ENCODE peak calls at places on chromosomes 12 and 14, in four cellular contexts. I is testis, P is AG04449, U is mammary epithelial cell. V is an unnamed sample.

GRCh38 chr14:26596722-26597030 is 1.2 kb downstream of the NOVA1 start:
- DNase-seq in I (peak; percentile 22), P (no peak), U (no peak), V (no peak)

GRCh38 chr14:28143340-28143739 is 623.2 kb upstream of the FOXG1 start:
- DNase-seq in I (no peak), P (no peak), U (no peak), V (no peak)

GRCh38 chr12:66059670-66060069 is 70.9 kb downstream of the LLPH start:
- DNase-seq in I (no peak), P (no peak), U (no peak), V (no peak)

GRCh38 chr14:33839193-33840076 is 111.4 kb downstream of the EGLN3 start:
- DNase-seq in I (peak; percentile 68), P (no peak), U (peak; percentile 24), V (peak; percentile 52)

GRCh38 chr12:83121886-83122622 is 435.3 kb downstream of the TMTC2 start:
- DNase-seq in I (peak; percentile 42), P (no peak), U (no peak), V (no peak)

GRCh38 chr14:33404964-33405574 is 466.4 kb downstream of the NPAS3 start:
- DNase-seq in I (no peak), P (no peak), U (no peak), V (no peak)

GRCh38 chr12:123491481-123491880 is 33.5 kb downstream of the SNRNP35 start:
- DNase-seq in I (no peak), P (no peak), U (no peak), V (no peak)

GRCh38 chr14:71155743-71156142 is 248.5 kb downstream of the PCNX1 start:
- DNase-seq in I (peak; percentile 47), P (no peak), U (no peak), V (no peak)

GRCh38 chr14:74867673-74868072 is 8.3 kb downstream of the PROX2 start:
- DNase-seq in I (no peak), P (no peak), U (no peak), V (peak; percentile 42)

GRCh38 chr12:131713349-131713748 is 2.5 kb downstream of the SFSWAP start:
- DNase-seq in I (no peak), P (no peak), U (no peak), V (no peak)
- TF ChIP-seq CTCF in I (no peak), P (no peak), U (no peak), V (no peak)

GRCh38 chr12:88958961-88959360 is 378.7 kb upstream of the KITLG start:
- DNase-seq in I (no peak), P (no peak), U (no peak), V (no peak)
- H3K4me3 ChIP-seq in I (no peak overlapping the region), P (no peak overlapping the region), U (no peak overlapping the region), V (no peak overlapping the region)

GRCh38 chr12:95117178-95117599 is 43.8 kb upstream of the NR2C1 start:
- DNase-seq in I (peak; percentile 87), P (no peak), U (no peak), V (peak; percentile 79)
- TF ChIP-seq CTCF in I (peak; percentile 88), P (peak; percentile 35), U (peak; percentile 71), V (peak; percentile 50)

GRCh38 chr12:121975029-121975428 is 46.7 kb upstream of the BCL7A start:
- DNase-seq in I (no peak), P (no peak), U (no peak), V (no peak)

GRCh38 chr12:121966959-121967358 is 48.6 kb downstream of the CFAP251 start:
- DNase-seq in I (peak; percentile 39), P (no peak), U (no peak), V (no peak)

GRCh38 chr12:121974026-121974985 is 47.4 kb upstream of the BCL7A start:
- DNase-seq in I (no peak), P (no peak), U (no peak), V (no peak)

GRCh38 chr12:121968880-121969279 is 50.5 kb downstream of the CFAP251 start:
- DNase-seq in I (no peak), P (no peak), U (no peak), V (no peak)

GRCh38 chr12:121970901-121971300 is 50.8 kb upstream of the BCL7A start:
- DNase-seq in I (no peak), P (no peak), U (no peak), V (no peak)
- H3K4me3 ChIP-seq in I (no peak overlapping the region), P (no peak overlapping the region), U (no peak overlapping the region), V (no peak overlapping the region)

GRCh38 chr12:7711133-7711532 is at the start of gene DPPA3:
- DNase-seq in I (no peak), P (no peak), U (no peak), V (no peak)

GRCh38 chr12:7712841-7713442 is 1.7 kb downstream of the DPPA3 start:
- DNase-seq in I (no peak), P (no peak), U (no peak), V (no peak)

GRCh38 chr12:7716391-7716790 is 5.2 kb downstream of the DPPA3 start:
- DNase-seq in I (no peak), P (no peak), U (peak; percentile 4), V (no peak)
- TF ChIP-seq CTCF in I (no peak), P (no peak), U (peak; percentile 15), V (no peak)

DNA sequence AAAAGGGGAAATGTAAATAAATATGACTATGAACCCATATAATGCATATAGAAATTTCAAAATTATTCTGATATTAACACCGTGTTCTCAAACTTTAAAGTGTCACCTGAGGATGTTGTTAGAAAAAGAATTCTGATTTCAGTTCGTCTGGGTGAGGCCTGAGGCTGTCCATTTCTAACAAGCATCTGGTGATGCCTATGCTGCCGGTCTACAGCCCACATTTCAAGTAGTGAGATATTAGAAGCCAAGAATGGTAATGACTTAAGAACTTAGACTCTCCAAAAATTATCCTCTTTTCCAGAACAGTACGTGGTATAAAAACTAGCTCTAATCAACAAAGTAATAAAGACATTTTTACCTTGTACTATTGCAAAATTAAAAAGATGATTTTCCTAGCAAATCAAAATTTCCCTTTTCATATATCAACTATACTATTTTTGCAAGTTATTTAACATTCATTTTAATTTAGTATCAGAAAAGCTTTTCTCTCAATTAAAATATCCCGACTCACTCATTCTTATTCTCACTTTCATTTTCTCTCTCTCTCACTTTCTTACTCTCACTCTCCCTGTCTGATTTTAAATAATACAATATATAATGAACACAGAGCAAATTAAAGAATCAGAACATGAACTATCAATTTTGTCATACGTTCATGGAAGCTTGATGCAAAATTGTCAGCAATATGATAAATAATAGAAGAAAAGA is 35.0 kb downstream of the PIK3C2G start:
- DNase-seq in I (no peak), P (no peak), U (peak; percentile 44), V (no peak)
- H3K4me3 ChIP-seq in I (peak overlapping the region; percentile 4), P (no peak overlapping the region), U (peak overlapping the region; percentile 56), V (no peak overlapping the region)

DNA sequence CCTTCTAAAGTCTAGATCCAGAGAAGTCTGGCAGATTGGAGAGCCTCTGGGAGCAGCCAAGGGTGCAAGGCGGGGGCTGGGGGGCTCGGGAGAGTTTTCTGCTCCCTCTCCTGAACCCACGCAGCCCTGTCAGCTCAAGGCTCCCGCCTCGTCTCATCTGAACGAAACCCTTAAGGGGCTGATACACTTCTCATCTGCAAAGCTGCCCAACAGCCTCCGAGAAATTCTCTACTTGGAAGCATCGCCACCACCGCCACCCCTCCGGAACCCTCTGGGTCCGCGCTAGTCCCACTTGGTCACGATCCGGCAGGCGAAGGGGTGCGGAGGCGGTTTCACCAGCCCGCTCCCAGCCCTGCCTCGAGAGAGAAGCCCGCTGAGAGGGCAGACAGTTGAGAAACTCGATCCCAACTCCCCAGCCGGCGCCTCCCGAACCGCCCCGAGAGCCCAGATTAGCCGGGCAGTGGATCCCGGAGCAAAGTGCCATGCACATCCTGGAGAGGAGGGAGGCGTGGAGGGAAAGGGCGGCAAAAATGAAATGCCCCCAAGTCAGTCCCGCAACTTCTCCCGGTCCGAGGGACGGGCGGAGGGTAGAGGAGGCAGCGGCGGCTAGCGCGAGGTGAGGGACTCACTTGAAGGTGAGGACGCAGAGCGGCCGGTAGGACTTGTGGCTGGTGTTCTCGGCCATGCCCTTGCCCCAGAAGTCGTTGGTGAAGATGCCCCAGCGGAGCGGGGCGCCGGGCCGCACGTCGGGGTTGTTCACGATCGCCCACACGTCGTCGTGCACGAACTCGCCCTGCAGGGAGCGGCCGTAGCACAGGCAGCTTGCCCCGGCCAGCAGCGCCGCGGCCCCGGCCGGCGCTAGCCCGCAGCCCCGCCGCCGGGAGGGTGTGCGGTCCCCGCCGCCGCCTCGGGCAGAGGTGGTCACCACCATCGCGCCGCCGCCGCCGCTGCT is 645 bp downstream of the TMTC1 start:
- DNase-seq in I (peak; percentile 42), P (no peak), U (peak; percentile 53), V (peak; percentile 45)
- TF ChIP-seq CTCF in I (no peak), P (no peak), U (no peak), V (no peak)